ENCODE peak calls at places on chromosomes 12 and 14, in seven cellular contexts. E, L, M, N, W, P and V are unnamed samples.

GRCh38 chr14:101861464-101861863 is 100.0 kb downstream of the PPP2R5C start:
- DNase-seq in E (no peak), L (no peak), M (no peak), N (no peak), W (no peak), P (no peak), V (no peak)

GRCh38 chr12:22415342-22416309 is 81.1 kb upstream of the ST8SIA1 start:
- DNase-seq in E (peak), L (no peak), M (no peak), N (no peak), W (no peak), P (peak), V (no peak)

GRCh38 chr14:99155173-99155777 is 116.7 kb downstream of the BCL11B start:
- DNase-seq in E (no peak), L (no peak), M (no peak), N (no peak), W (no peak), P (no peak), V (no peak)

GRCh38 chr14:43539210-43539609 is 967.9 kb downstream of the FSCB start:
- DNase-seq in E (peak), L (no peak), M (peak), N (no peak), W (no peak), P (no peak), V (no peak)

GRCh38 chr12:93135286-93136239 is 206.5 kb upstream of the EEA1 start:
- DNase-seq in E (no peak), L (no peak), M (no peak), N (no peak), W (no peak), P (peak), V (no peak)

GRCh38 chr12:49233842-49234526 is 30.9 kb upstream of the TUBA1C start:
- DNase-seq in E (peak), L (peak), M (no peak), N (no peak), W (no peak), P (no peak), V (no peak)

GRCh38 chr12:52203126-52203921 is 11.5 kb upstream of the KRT80 start:
- DNase-seq in E (no peak), L (peak), M (peak), N (no peak), W (peak), P (no peak), V (peak)

GRCh38 chr12:45183263-45183662 is 32.6 kb upstream of the ANO6 start:
- DNase-seq in E (no peak), L (no peak), M (no peak), N (no peak), W (no peak), P (no peak), V (no peak)

GRCh38 chr12:120453977-120454376 is 7.7 kb downstream of the GATC start:
- DNase-seq in E (no peak), L (no peak), M (no peak), N (no peak), W (no peak), P (no peak), V (no peak)

GRCh38 chr14:69282448-69282847 is 22.5 kb downstream of the GALNT16 start:
- DNase-seq in E (no peak), L (no peak), M (no peak), N (no peak), W (no peak), P (no peak), V (no peak)

GRCh38 chr14:73740921-73741326 is 26.7 kb upstream of the PNMA1 start:
- DNase-seq in E (peak), L (peak), M (peak), N (peak), W (peak), P (no peak), V (no peak)

GRCh38 chr14:101476931-101477553 is 84.3 kb upstream of the DIO3 start:
- DNase-seq in E (peak), L (peak), M (peak), N (peak), W (peak), P (no peak), V (no peak)

GRCh38 chr14:73231874-73232851 is 5.1 kb upstream of the PAPLN start:
- DNase-seq in E (no peak), L (no peak), M (peak), N (no peak), W (peak), P (no peak), V (no peak)

GRCh38 chr14:45641541-45641940 is 388.5 kb upstream of the MIS18BP1 start:
- DNase-seq in E (no peak), L (no peak), M (no peak), N (no peak), W (no peak), P (no peak), V (no peak)

GRCh38 chr12:26668230-26668629 is 164.8 kb downstream of the ITPR2 start:
- DNase-seq in E (no peak), L (no peak), M (no peak), N (no peak), W (no peak), P (no peak), V (no peak)

GRCh38 chr12:6374781-6375150 is 597 bp downstream of the SCNN1A start:
- DNase-seq in E (no peak), L (peak), M (no peak), N (no peak), W (no peak), P (no peak), V (no peak)

GRCh38 chr12:6375269-6376078 is at the start of gene SCNN1A:
- DNase-seq in E (no peak), L (peak), M (peak), N (peak), W (no peak), P (no peak), V (no peak)

GRCh38 chr12:6377667-6377994 is 2.3 kb upstream of the SCNN1A start:
- DNase-seq in E (peak), L (peak), M (no peak), N (no peak), W (no peak), P (no peak), V (no peak)

GRCh38 chr12:6376965-6377666 is 1.8 kb upstream of the SCNN1A start:
- DNase-seq in E (no peak), L (no peak), M (no peak), N (no peak), W (no peak), P (no peak), V (no peak)

GRCh38 chr12:6376079-6376941 is 947 bp upstream of the SCNN1A start:
- DNase-seq in E (peak), L (peak), M (peak), N (peak), W (peak), P (no peak), V (no peak)
- TF ChIP-seq CTCF in E (peak), L (peak), M (no peak), N (no peak), W (peak), P (peak), V (peak)

DNA sequence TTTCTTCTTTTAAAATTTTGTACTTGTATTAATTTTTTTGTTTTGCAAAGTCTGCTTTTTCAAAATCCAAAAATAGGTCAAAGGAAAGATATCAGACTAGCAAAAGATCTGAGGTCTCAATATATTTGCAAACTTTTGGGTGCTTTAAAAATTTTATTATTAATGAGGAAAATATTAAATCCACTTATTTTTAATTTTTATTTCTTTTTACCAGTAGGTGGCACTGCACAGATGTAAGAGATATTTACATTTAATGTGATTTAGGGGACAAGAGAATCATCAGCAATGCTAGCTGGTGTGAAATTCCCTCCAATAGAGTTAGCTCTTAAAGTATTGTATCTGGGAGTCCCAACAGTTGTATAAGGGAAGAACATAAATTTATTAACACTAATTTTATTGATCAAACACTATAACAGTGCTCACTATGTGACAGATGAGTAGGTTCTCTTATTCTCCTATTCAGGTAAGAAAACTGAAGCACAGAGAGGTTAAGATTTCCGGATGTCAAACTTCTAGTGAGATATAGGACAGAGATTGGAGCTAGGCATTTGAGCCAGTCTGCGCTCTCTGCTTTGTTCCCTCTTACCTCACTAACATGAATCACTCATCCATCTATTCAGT is 30.5 kb downstream of the ALX1 start:
- DNase-seq in E (no peak), L (no peak), M (no peak), N (no peak), W (no peak), P (peak), V (no peak)
- TF ChIP-seq CTCF in E (peak), L (no peak), M (peak), N (no peak), W (peak), P (peak), V (peak)

GRCh38 chr12:108373111-108373510 is 34.0 kb upstream of the CMKLR1 start:
- DNase-seq in E (no peak), L (no peak), M (peak), N (no peak), W (no peak), P (no peak), V (no peak)
- TF ChIP-seq CTCF in E (peak), L (no peak), M (peak), N (no peak), W (peak), P (peak), V (peak)

GRCh38 chr12:546265-546919 is 86.7 kb downstream of the B4GALNT3 start:
- DNase-seq in E (peak), L (no peak), M (no peak), N (no peak), W (no peak), P (no peak), V (no peak)

GRCh38 chr12:544941-545635 is 85.3 kb downstream of the B4GALNT3 start:
- DNase-seq in E (no peak), L (no peak), M (no peak), N (no peak), W (no peak), P (no peak), V (no peak)

GRCh38 chr12:547883-548470 is 88.2 kb downstream of the B4GALNT3 start:
- DNase-seq in E (no peak), L (no peak), M (no peak), N (no peak), W (no peak), P (no peak), V (no peak)

GRCh38 chr12:545835-546234 is 86.1 kb downstream of the B4GALNT3 start:
- DNase-seq in E (no peak), L (no peak), M (no peak), N (no peak), W (no peak), P (no peak), V (no peak)

GRCh38 chr12:546920-547845 is 87.4 kb downstream of the B4GALNT3 start:
- DNase-seq in E (peak), L (peak), M (peak), N (peak), W (peak), P (no peak), V (peak)
- TF ChIP-seq CTCF in E (peak), L (peak), M (peak), N (peak), W (peak), P (peak), V (peak)

DNA sequence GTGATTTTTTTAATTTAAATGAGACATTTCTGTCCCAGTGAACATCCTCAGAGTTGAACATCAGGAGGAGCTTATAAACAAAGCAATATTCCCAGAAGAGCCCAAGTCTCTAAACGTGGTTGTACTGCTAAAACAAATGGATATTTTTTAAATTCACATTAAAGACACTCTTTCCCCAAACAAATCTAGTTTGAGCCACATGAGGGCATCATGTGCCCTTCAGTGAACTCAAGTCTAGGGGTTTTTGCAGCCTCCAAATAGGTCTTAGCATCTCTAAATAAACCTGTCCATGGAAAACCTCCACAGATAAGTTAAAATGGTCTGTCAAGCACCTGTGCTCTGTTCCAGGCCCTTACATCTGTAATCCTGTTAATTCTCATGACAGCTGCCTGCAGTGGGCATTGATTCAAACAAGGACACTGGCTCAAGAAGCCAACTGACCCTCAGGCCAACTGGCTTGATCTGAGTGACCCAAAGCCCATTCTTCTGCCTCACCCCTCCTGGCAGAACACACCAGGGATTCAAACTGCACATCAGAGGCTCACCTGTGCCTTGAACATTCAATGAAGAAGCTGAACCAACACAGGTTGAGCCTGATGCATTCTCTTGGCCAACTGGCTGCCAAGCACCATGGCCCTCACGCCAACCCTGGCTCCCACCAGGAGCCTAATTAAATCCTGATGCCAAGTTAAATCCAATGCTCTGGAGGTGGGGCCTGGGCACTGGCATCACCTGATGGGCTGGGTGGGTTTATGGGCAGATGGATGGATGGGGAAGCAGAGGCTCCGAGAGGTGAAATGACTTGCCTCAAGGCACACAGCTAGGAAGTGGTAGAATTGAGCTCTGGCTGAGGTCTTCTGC is 8.6 kb downstream of the ISCU start:
- DNase-seq in E (peak), L (no peak), M (no peak), N (no peak), W (no peak), P (no peak), V (no peak)
- TF ChIP-seq CTCF in E (peak), L (no peak), M (no peak), N (no peak), W (peak), P (peak), V (peak)

DNA sequence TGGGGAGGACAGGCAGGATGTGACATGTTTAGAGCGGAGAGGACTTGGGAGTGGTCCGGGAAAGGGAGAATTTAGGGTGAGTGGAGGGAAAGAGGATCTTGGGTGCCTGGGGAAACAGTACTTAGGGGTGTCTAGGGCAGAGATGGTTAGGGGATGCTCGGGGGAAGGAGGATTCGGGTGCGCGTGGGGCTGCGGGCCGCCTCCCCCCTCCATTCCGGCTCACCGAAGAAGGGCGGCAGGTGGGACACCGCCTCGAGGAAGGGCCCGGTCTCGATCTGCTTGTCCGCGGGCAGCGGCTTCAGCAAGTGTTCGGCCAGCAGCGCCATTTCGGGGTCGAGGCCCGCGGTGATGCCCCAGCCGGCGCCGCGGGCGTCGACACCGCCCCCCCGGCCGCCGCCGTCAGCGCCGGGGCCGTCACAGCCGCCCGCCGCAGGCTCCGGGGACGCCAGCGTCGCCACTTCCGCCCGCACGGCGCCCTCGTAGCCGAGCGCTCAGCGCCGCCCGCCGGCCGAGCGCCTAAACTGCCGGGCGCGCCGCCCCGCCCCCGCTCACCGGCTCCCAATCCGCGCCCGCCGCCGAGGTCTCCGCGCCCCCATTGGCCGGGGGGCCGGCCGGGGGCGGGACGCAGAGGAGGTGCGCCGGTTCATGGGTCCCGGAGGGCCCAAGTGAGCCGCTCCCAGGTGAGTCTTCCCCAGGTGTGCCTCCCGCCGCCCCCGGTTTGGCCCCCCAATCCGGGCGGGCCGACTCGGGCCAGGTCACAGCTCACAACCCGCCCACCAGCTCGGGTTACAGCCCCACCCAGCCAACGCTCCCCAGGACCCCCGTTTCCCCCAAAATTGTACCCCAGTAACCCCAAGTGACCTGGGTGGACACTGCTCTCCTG is at the start of gene GLTP:
- DNase-seq in E (peak), L (peak), M (peak), N (peak), W (peak), P (peak), V (no peak)
- TF ChIP-seq CTCF in E (peak), L (peak), M (no peak), N (no peak), W (no peak), P (no peak), V (peak)